ENCODE peak calls at places on chromosomes 1 and 21, in six cellular contexts. One of them, this sample, is unnamed.

GRCh38 chr1:231625975-231626534 is 535 bp upstream of the DISC1 start:
- DNase-seq in SK-N-SH: no peak
- DNase-seq in HepG2: no peak
- DNase-seq in HCT116: no peak
- DNase-seq in H1: no peak
- DNase-seq in K562: no peak
- DNase-seq in this sample: no peak

GRCh38 chr1:46070164-46070814 is 62.1 kb downstream of the PIK3R3 start:
- DNase-seq in SK-N-SH: no peak
- DNase-seq in HepG2: peak
- DNase-seq in HCT116: no peak
- DNase-seq in H1: no peak
- DNase-seq in K562: no peak
- DNase-seq in this sample: no peak

GRCh38 chr1:228393268-228393699 is 13.4 kb downstream of the TRIM11 start:
- DNase-seq in SK-N-SH: no peak
- DNase-seq in HepG2: peak
- DNase-seq in HCT116: no peak
- DNase-seq in H1: no peak
- DNase-seq in K562: no peak
- DNase-seq in this sample: peak

GRCh38 chr21:26199471-26199870 is 28.9 kb upstream of the APP start:
- DNase-seq in SK-N-SH: no peak
- DNase-seq in HepG2: no peak
- DNase-seq in HCT116: no peak
- DNase-seq in H1: no peak
- DNase-seq in K562: no peak
- DNase-seq in this sample: no peak

GRCh38 chr1:74733616-74734484 is 898 bp downstream of the TYW3 start:
- DNase-seq in SK-N-SH: peak
- DNase-seq in HepG2: peak
- DNase-seq in HCT116: peak
- DNase-seq in H1: no peak
- DNase-seq in K562: peak
- DNase-seq in this sample: peak

GRCh38 chr21:36761685-36762084 is 62.8 kb downstream of the SIM2 start:
- DNase-seq in SK-N-SH: no peak
- DNase-seq in HepG2: no peak
- DNase-seq in HCT116: no peak
- DNase-seq in H1: no peak
- DNase-seq in K562: no peak
- DNase-seq in this sample: no peak

GRCh38 chr1:63498106-63498505 is 24.9 kb downstream of the ITGB3BP start:
- DNase-seq in SK-N-SH: no peak
- DNase-seq in HepG2: no peak
- DNase-seq in HCT116: no peak
- DNase-seq in H1: no peak
- DNase-seq in K562: no peak
- DNase-seq in this sample: no peak

GRCh38 chr1:19457555-19457954 is 27.8 kb downstream of the CAPZB start:
- DNase-seq in SK-N-SH: no peak
- DNase-seq in HepG2: no peak
- DNase-seq in HCT116: no peak
- DNase-seq in H1: no peak
- DNase-seq in K562: no peak
- DNase-seq in this sample: no peak

GRCh38 chr1:168320805-168321577 is 40.3 kb downstream of the TBX19 start:
- DNase-seq in SK-N-SH: no peak
- DNase-seq in HepG2: peak
- DNase-seq in HCT116: peak
- DNase-seq in H1: no peak
- DNase-seq in K562: peak
- DNase-seq in this sample: no peak

GRCh38 chr1:107991371-107992066 is 26.5 kb upstream of the VAV3 start:
- DNase-seq in SK-N-SH: no peak
- DNase-seq in HepG2: no peak
- DNase-seq in HCT116: no peak
- DNase-seq in H1: no peak
- DNase-seq in K562: no peak
- DNase-seq in this sample: no peak

GRCh38 chr1:223248001-223248786 is 105.1 kb upstream of the TLR5 start:
- DNase-seq in SK-N-SH: no peak
- DNase-seq in HepG2: no peak
- DNase-seq in HCT116: no peak
- DNase-seq in H1: no peak
- DNase-seq in K562: no peak
- DNase-seq in this sample: no peak
- TF ChIP-seq JUND in SK-N-SH: no peak
- TF ChIP-seq JUND in HepG2: no peak
- TF ChIP-seq JUND in HCT116: no peak
- TF ChIP-seq JUND in H1: no peak
- TF ChIP-seq JUND in K562: no peak
- TF ChIP-seq JUND in this sample: no peak

GRCh38 chr1:201461193-201461657 is 7.8 kb downstream of the PHLDA3 start:
- DNase-seq in SK-N-SH: no peak
- DNase-seq in HepG2: peak
- DNase-seq in HCT116: peak
- DNase-seq in H1: no peak
- DNase-seq in K562: no peak
- DNase-seq in this sample: peak
- TF ChIP-seq JUND in SK-N-SH: peak
- TF ChIP-seq JUND in HepG2: no peak
- TF ChIP-seq JUND in HCT116: no peak
- TF ChIP-seq JUND in H1: no peak
- TF ChIP-seq JUND in K562: peak
- TF ChIP-seq JUND in this sample: no peak

DNA sequence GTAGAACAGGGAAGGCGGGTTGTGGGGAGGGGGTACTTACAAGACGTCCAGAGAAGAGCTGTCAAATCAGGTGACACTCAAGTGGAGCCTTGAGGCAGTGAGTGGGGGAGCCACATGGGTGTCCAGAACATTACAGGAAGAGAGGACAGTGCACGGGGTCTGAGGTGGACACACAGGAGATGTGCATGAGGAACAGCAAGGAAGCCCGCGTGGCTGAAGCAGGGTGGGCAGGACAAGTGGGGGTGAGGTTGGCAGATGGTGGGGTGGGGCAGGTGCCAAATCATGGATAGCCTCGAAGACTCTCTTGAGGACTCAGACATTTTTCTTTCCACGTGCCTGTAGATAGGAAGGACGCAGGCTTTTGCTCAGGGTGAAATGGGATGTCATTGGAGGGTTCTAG is 921 bp downstream of the SMPDL3B start:
- DNase-seq in SK-N-SH: no peak
- DNase-seq in HepG2: no peak
- DNase-seq in HCT116: no peak
- DNase-seq in H1: no peak
- DNase-seq in K562: no peak
- DNase-seq in this sample: no peak
- TF ChIP-seq JUND in SK-N-SH: no peak
- TF ChIP-seq JUND in HepG2: no peak
- TF ChIP-seq JUND in HCT116: no peak
- TF ChIP-seq JUND in H1: no peak
- TF ChIP-seq JUND in K562: no peak
- TF ChIP-seq JUND in this sample: no peak

GRCh38 chr21:35256468-35256988 is 207.4 kb upstream of the RUNX1 start:
- DNase-seq in SK-N-SH: peak
- DNase-seq in HepG2: peak
- DNase-seq in HCT116: peak
- DNase-seq in H1: no peak
- DNase-seq in K562: no peak
- DNase-seq in this sample: peak

GRCh38 chr21:35257413-35257812 is 208.3 kb upstream of the RUNX1 start:
- DNase-seq in SK-N-SH: no peak
- DNase-seq in HepG2: no peak
- DNase-seq in HCT116: peak
- DNase-seq in H1: no peak
- DNase-seq in K562: no peak
- DNase-seq in this sample: peak

GRCh38 chr21:35254752-35255138 is 205.6 kb upstream of the RUNX1 start:
- DNase-seq in SK-N-SH: no peak
- DNase-seq in HepG2: no peak
- DNase-seq in HCT116: no peak
- DNase-seq in H1: no peak
- DNase-seq in K562: no peak
- DNase-seq in this sample: no peak

GRCh38 chr21:35252831-35253230 is 203.7 kb upstream of the RUNX1 start:
- DNase-seq in SK-N-SH: no peak
- DNase-seq in HepG2: no peak
- DNase-seq in HCT116: no peak
- DNase-seq in H1: no peak
- DNase-seq in K562: no peak
- DNase-seq in this sample: no peak

GRCh38 chr21:35254006-35254751 is 205.1 kb upstream of the RUNX1 start:
- DNase-seq in SK-N-SH: no peak
- DNase-seq in HepG2: no peak
- DNase-seq in HCT116: no peak
- DNase-seq in H1: no peak
- DNase-seq in K562: no peak
- DNase-seq in this sample: peak
- TF ChIP-seq JUND in SK-N-SH: peak
- TF ChIP-seq JUND in HepG2: no peak
- TF ChIP-seq JUND in HCT116: no peak
- TF ChIP-seq JUND in H1: no peak
- TF ChIP-seq JUND in K562: no peak
- TF ChIP-seq JUND in this sample: no peak

GRCh38 chr1:87331319-87332269 is 2.9 kb downstream of the LMO4 start:
- DNase-seq in SK-N-SH: peak
- DNase-seq in HepG2: peak
- DNase-seq in HCT116: peak
- DNase-seq in H1: peak
- DNase-seq in K562: peak
- DNase-seq in this sample: peak
- TF ChIP-seq JUND in SK-N-SH: no peak
- TF ChIP-seq JUND in HepG2: no peak
- TF ChIP-seq JUND in HCT116: no peak
- TF ChIP-seq JUND in H1: peak
- TF ChIP-seq JUND in K562: no peak
- TF ChIP-seq JUND in this sample: no peak

GRCh38 chr21:45209685-45210284 is 77.9 kb downstream of the POFUT2 start:
- DNase-seq in SK-N-SH: no peak
- DNase-seq in HepG2: no peak
- DNase-seq in HCT116: no peak
- DNase-seq in H1: no peak
- DNase-seq in K562: no peak
- DNase-seq in this sample: no peak

GRCh38 chr21:45210461-45210983 is 77.2 kb downstream of the POFUT2 start:
- DNase-seq in SK-N-SH: no peak
- DNase-seq in HepG2: no peak
- DNase-seq in HCT116: no peak
- DNase-seq in H1: no peak
- DNase-seq in K562: no peak
- DNase-seq in this sample: no peak

GRCh38 chr21:45209046-45209445 is 78.6 kb downstream of the POFUT2 start:
- DNase-seq in SK-N-SH: no peak
- DNase-seq in HepG2: no peak
- DNase-seq in HCT116: no peak
- DNase-seq in H1: no peak
- DNase-seq in K562: no peak
- DNase-seq in this sample: no peak

GRCh38 chr21:45208627-45208951 is 79.1 kb downstream of the POFUT2 start:
- DNase-seq in SK-N-SH: no peak
- DNase-seq in HepG2: no peak
- DNase-seq in HCT116: no peak
- DNase-seq in H1: no peak
- DNase-seq in K562: no peak
- DNase-seq in this sample: no peak

DNA sequence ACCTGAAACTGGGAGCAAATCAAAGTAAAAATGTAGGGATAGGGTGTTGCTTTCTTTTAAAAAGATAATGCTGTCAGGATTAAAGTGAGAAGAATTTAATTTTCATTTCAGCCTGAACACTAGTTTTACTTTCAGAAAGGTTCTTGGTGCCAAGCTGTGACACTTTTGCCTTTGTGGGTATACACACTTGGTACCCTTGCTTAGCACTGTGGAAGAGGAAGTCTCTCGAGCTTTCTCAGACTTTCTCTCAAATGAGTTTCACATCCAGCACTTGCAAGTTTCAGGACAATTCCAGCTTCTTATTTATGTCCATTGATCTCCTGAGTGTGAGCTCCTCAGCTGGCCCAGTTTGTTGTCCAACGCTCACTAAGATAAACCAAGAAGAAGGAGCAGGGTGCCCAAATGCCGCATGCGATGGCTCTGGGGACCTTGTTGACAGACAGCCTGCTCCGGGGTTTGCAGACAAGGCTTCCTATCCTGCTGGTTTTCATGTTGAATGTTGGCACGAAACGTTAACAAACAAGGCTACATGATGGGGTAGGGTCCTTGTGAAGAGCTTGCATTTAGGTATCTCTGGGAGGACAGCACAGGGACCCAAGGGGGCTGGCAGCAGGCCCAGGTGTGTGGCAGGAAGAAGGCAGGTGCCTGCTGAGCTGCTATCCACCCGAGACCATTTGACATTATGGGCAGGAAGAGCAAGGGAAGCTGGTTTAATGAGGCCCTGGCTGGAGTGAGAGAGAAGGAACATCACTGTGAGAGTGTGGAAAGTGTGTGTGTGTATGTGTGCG is 79.7 kb downstream of the POFUT2 start:
- DNase-seq in SK-N-SH: no peak
- DNase-seq in HepG2: no peak
- DNase-seq in HCT116: no peak
- DNase-seq in H1: no peak
- DNase-seq in K562: no peak
- DNase-seq in this sample: no peak
- TF ChIP-seq JUND in SK-N-SH: no peak
- TF ChIP-seq JUND in HepG2: no peak
- TF ChIP-seq JUND in HCT116: no peak
- TF ChIP-seq JUND in H1: no peak
- TF ChIP-seq JUND in K562: no peak
- TF ChIP-seq JUND in this sample: no peak

DNA sequence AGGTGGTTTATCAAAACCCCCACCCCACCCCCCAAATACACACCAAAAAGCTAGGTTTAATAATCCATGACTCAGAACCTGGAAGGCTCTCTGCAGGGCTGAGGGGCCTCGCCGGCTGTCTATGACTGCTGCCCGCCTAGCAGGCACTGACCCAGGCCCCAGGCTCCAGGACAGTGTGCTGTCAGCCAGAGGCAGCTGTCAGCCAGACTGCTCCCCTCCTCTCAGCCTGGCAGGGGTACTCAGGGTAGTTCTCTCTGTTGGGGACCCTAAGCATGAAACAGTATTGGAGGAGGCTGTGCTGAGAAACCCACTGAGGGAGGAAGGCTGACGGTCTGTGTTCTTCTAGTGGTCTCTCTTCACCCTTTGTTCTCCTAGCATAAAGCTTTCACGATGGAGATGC is 90.3 kb downstream of the CCDC185 start:
- DNase-seq in SK-N-SH: no peak
- DNase-seq in HepG2: no peak
- DNase-seq in HCT116: no peak
- DNase-seq in H1: no peak
- DNase-seq in K562: no peak
- DNase-seq in this sample: no peak
- TF ChIP-seq JUND in SK-N-SH: no peak
- TF ChIP-seq JUND in HepG2: no peak
- TF ChIP-seq JUND in HCT116: no peak
- TF ChIP-seq JUND in H1: no peak
- TF ChIP-seq JUND in K562: no peak
- TF ChIP-seq JUND in this sample: no peak

This sample was measured in T47D.